ENCODE peak calls at places on chromosome 10, in six cellular contexts. M, O, R, G, B and I are unnamed samples.

GRCh38 chr10:17232276-17232987 is 4.4 kb downstream of the VIM start:
- DNase-seq in M (no peak), O (no peak), R (peak; percentile 34), G (no peak), B (no peak), I (no peak)

GRCh38 chr10:88874271-88874670 is 5.8 kb upstream of the STAMBPL1 start:
- DNase-seq in M (no peak), O (no peak), R (peak; percentile 55), G (no peak), B (no peak), I (no peak)

GRCh38 chr10:123636598-123637325 is 29.4 kb upstream of the GPR26 start:
- DNase-seq in M (no peak), O (no peak), R (no peak), G (no peak), B (no peak), I (no peak)

GRCh38 chr10:70617798-70618568 is 15.4 kb upstream of the PRF1 start:
- DNase-seq in M (no peak), O (no peak), R (peak; percentile 44), G (no peak), B (no peak), I (no peak)

GRCh38 chr10:97571622-97572021 is 957 bp upstream of the ANKRD2 start:
- DNase-seq in M (no peak), O (no peak), R (no peak), G (no peak), B (no peak), I (no peak)

GRCh38 chr10:75283150-75284096 is 47.7 kb upstream of the COMTD1 start:
- DNase-seq in M (no peak), O (no peak), R (peak; percentile 74), G (no peak), B (no peak), I (no peak)

GRCh38 chr10:114648368-114648767 is 9.7 kb downstream of the ABLIM1 start:
- DNase-seq in M (no peak), O (no peak), R (peak; percentile 94), G (no peak), B (no peak), I (no peak)

GRCh38 chr10:36463390-36463789 is 662.0 kb upstream of the ANKRD30A start:
- DNase-seq in M (no peak), O (no peak), R (no peak), G (no peak), B (no peak), I (no peak)

GRCh38 chr10:66828957-66829356 is 96.9 kb upstream of the LRRTM3 start:
- DNase-seq in M (no peak), O (no peak), R (peak; percentile 25), G (no peak), B (no peak), I (no peak)

GRCh38 chr10:66822801-66823200 is 103.0 kb upstream of the LRRTM3 start:
- DNase-seq in M (no peak), O (no peak), R (no peak), G (no peak), B (no peak), I (no peak)

GRCh38 chr10:66819691-66820090 is 106.1 kb upstream of the LRRTM3 start:
- DNase-seq in M (no peak), O (no peak), R (no peak), G (no peak), B (no peak), I (no peak)

GRCh38 chr10:66827353-66827752 is 98.5 kb upstream of the LRRTM3 start:
- DNase-seq in M (no peak), O (no peak), R (peak; percentile 74), G (no peak), B (no peak), I (no peak)

DNA sequence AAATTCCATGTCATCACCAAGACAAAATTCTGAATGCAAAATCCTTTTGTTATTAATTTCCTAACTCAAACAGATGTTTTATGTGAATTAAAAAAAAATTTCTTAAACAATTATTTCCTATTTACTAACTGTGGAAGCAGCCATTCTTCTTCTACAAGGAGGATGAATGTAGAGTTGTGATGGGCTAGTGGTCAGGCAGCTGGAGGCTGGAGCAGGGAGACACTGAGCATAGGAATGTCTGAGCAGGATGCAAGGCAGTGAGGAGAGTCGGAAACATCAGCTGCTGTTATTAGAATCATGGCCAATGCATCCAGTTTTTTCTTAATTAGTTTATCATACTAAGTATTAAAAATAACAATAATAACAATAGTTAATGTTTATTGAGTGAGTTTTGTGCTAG is 102.5 kb upstream of the LRRTM3 start:
- DNase-seq in M (no peak), O (no peak), R (no peak), G (no peak), B (no peak), I (no peak)
- TF ChIP-seq CTCF in M (no peak), O (no peak), R (no peak), G (no peak), B (no peak), I (no peak)

DNA sequence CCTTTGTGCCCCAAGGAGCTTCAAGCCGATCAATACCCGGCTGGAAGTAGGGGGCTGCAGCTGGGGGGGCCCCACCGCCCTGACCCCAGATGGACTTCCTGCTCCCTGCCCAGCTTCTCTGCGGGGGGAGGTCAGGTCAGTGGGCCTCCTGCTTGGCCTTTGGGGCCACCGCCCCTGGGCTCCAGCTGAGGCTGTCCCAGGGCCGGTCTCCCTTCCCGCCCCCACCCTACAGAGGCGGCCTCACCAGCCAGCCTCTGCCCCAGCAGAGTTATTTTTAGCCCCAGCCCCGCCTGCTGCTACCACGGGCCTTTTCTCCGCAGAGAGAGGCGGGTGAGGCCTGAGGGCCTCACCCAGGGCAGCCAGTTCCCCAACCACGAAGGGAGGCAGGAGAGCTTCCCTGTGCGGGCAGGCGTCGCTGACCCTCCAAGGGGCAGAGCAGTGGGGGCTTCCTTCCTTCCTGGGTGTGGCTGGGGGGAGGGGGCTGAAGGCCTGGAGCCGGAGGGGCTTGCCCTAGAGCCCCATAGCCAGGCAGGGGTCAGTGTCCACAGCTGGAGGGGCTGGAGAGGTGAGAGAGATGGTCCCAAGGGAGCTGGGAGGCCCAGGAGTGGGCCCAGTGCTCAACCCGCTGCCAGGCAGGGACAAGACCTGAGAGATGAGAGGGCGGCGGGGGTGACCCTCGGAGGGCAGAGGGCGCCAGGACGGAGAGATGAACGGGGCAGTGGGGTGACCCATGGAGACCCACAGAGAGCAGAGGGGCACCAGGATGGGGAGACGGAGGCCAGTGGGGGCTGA is 24.6 kb downstream of the PWWP2B start:
- DNase-seq in M (peak; percentile 95), O (no peak), R (peak; percentile 26), G (no peak), B (no peak), I (peak; percentile 79)
- H3K27ac ChIP-seq in M (peak overlapping the region; percentile 98), O (peak overlapping the region; percentile 48), R (peak overlapping the region; percentile 56), G (no peak overlapping the region), B (peak overlapping the region; percentile 90), I (peak overlapping the region; percentile 88)

DNA sequence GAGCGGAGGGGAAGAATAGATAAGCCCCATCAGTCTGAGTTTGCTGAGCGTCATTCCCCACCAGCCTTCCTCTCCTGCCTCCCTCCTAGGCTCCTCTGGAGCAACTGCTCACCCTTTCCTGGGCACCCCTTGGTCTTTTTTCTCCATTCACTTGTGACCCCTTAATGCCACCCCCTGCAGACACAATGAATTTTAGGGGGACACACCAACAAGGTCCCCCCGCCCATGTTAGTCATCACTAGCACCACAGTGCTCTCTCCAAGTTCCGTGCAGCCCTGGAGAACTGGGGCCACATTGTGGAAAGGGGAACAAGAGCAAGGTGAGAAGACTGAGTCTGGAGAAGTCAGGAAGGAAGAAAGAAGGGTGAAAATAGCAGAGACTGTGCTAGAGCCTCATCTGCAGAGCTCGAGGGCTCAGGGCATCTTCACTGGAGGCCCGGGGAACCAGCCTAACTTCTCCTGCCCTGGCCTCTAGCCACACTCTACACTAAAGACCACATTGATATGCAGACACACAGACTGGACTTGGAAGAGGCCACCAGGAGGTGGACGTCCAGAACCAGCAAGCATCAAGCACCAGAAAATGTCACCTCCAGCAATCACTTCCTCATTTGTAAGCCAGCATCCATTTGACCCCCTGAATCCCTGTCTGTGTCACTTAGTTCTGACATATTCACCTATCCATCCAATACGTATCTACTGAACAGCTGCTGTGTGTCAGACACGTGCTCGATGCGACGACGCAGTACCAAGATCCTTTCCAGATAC is 17.5 kb downstream of the RGR start:
- DNase-seq in M (no peak), O (no peak), R (no peak), G (peak; percentile 21), B (no peak), I (no peak)
- H3K4me3 ChIP-seq in M (no peak overlapping the region), O (no peak overlapping the region), R (no peak overlapping the region), G (no peak overlapping the region), B (no peak overlapping the region), I (no peak overlapping the region)

GRCh38 chr10:32954080-32954479 is 4.0 kb downstream of the ITGB1 start:
- DNase-seq in M (no peak), O (no peak), R (no peak), G (no peak), B (no peak), I (no peak)
- TF ChIP-seq CTCF in M (no peak), O (peak; percentile 2), R (no peak), G (no peak), B (no peak), I (no peak)

GRCh38 chr10:629186-629998 is 60.1 kb downstream of the DIP2C start:
- DNase-seq in M (no peak), O (no peak), R (no peak), G (no peak), B (no peak), I (no peak)

GRCh38 chr10:630581-631073 is 58.8 kb downstream of the DIP2C start:
- DNase-seq in M (no peak), O (no peak), R (no peak), G (no peak), B (no peak), I (no peak)

GRCh38 chr10:625751-626711 is 63.4 kb downstream of the DIP2C start:
- DNase-seq in M (no peak), O (no peak), R (no peak), G (no peak), B (no peak), I (no peak)

GRCh38 chr10:627032-627992 is 62.2 kb downstream of the DIP2C start:
- DNase-seq in M (no peak), O (no peak), R (no peak), G (no peak), B (no peak), I (no peak)

DNA sequence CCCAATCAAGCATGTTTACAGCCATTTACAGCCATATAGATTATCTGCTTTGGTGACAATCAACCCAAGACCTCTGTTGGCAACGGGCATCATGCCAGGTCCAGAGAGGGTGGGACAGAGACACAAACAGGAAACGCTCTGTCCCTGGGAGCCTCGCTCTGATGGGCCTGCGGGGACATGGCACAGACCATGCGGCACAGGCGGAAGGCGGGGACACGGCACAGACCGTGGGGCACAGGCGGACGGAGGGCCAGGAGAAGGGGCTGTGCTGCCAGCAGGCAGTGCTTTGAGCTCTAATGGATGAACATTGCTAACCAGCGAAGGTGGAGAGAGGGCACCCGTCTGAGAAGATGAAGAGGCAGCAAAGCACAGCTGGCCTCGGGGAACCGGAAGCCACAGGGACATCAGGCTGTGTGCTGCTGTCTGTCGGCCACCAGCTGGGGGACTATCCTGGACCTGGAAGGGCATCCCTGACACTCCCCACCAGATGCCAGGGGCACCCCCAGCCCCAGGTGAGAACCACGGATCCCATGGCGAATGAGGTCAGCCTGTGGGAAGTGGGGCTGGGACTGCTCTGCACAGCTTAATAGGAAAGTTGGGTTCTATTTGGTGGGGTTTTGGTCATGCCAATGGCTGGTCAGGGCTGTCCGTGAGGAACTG is 61.0 kb downstream of the DIP2C start:
- DNase-seq in M (no peak), O (no peak), R (no peak), G (no peak), B (no peak), I (no peak)
- H3K27ac ChIP-seq in M (no peak overlapping the region), O (no peak overlapping the region), R (no peak overlapping the region), G (no peak overlapping the region), B (peak overlapping the region; percentile 6), I (no peak overlapping the region)